ENCODE peak calls at places on chromosomes 3 and 15, in five cellular contexts. H is lung, L is dorsolateral prefrontal cortex, X is epithelial cell of esophagus, W is RWPE2. C is an unnamed sample.
A peak's percentile ranks its signal among the peaks of the same experiment; 100 is the strongest.

GRCh38 chr3:18027161-18027939 is 284.9 kb upstream of the TBC1D5 start:
- DNase-seq in H (no peak), L (no peak), X (no peak), W (no peak), C (no peak)

GRCh38 chr3:197901626-197902025 is 48.4 kb upstream of the RPL35A start:
- DNase-seq in H (no peak), L (no peak), X (peak; percentile 40), W (no peak), C (no peak)

GRCh38 chr3:134860141-134860540 is 65.1 kb downstream of the EPHB1 start:
- DNase-seq in H (no peak), L (no peak), X (no peak), W (no peak), C (no peak)

GRCh38 chr3:110391045-110391444 is 680.6 kb upstream of the NECTIN3 start:
- DNase-seq in H (no peak), L (no peak), X (no peak), W (no peak), C (no peak)

GRCh38 chr3:171967932-171968678 is 71.3 kb upstream of the FNDC3B start:
- DNase-seq in H (no peak), L (no peak), X (no peak), W (no peak), C (no peak)

GRCh38 chr15:56582785-56583184 is 117.8 kb upstream of the MNS1 start:
- DNase-seq in H (no peak), L (no peak), X (no peak), W (no peak), C (no peak)

GRCh38 chr15:38750816-38751215 is 186.2 kb upstream of the RASGRP1 start:
- DNase-seq in H (no peak), L (no peak), X (peak; percentile 5), W (no peak), C (no peak)

GRCh38 chr3:72032435-72033118 is 247.6 kb upstream of the PROK2 start:
- DNase-seq in H (no peak), L (peak; percentile 15), X (no peak), W (no peak), C (no peak)

GRCh38 chr3:30539772-30540171 is 66.6 kb upstream of the TGFBR2 start:
- DNase-seq in H (no peak), L (no peak), X (peak; percentile 67), W (no peak), C (no peak)

GRCh38 chr3:190526787-190527767 is 13.2 kb downstream of the IL1RAP start:
- DNase-seq in H (no peak), L (no peak), X (no peak), W (no peak), C (no peak)

GRCh38 chr15:97504031-97504430 is 456.5 kb upstream of the ARRDC4 start:
- DNase-seq in H (no peak), L (no peak), X (peak; percentile 92), W (no peak), C (peak; percentile 10)

GRCh38 chr15:26662226-26662750 is 110.6 kb downstream of the GABRB3 start:
- DNase-seq in H (no peak), L (no peak), X (no peak), W (no peak), C (no peak)

GRCh38 chr15:39887832-39888231 is 32.2 kb downstream of the GPR176 start:
- DNase-seq in H (no peak), L (no peak), X (peak; percentile 67), W (no peak), C (peak; percentile 35)

GRCh38 chr3:16266714-16267113 is 1.7 kb downstream of the OXNAD1 start:
- DNase-seq in H (no peak), L (no peak), X (peak; percentile 77), W (no peak), C (no peak)
- H3K4me3 ChIP-seq in H (no peak overlapping the region), L (peak overlapping the region; percentile 81), X (peak overlapping the region; percentile 23), W (peak overlapping the region; percentile 0), C (peak overlapping the region; percentile 96)

GRCh38 chr3:55551644-55552043 is 64.5 kb upstream of the WNT5A start:
- DNase-seq in H (no peak), L (no peak), X (no peak), W (no peak), C (no peak)

GRCh38 chr3:55547086-55547666 is 60.1 kb upstream of the WNT5A start:
- DNase-seq in H (no peak), L (no peak), X (no peak), W (no peak), C (no peak)

GRCh38 chr3:55544219-55544618 is 57.1 kb upstream of the WNT5A start:
- DNase-seq in H (no peak), L (no peak), X (no peak), W (no peak), C (no peak)

GRCh38 chr3:55554621-55555020 is 67.5 kb upstream of the WNT5A start:
- DNase-seq in H (no peak), L (no peak), X (no peak), W (no peak), C (no peak)

DNA sequence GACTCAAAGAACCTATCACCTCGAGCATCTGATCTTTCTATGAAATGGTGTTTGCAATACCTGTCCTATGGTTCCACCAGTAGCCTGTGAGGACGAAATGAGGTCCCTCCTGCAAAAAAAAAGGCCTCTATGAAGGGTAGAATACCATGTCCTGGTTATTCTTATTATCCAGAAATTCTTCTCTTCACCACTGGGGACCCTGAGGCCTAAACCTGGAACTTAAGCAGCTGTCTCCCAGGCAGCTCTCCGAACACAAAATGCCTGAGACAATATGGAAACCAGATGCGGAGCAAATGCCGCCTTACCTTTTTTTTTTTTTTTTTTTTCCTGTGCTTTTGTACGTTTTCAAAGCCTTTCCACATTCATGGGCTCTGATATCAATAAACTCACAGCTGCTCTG is 62.1 kb upstream of the WNT5A start:
- DNase-seq in H (no peak), L (no peak), X (no peak), W (no peak), C (no peak)
- TF ChIP-seq CTCF in H (no peak), L (no peak), X (no peak), W (no peak), C (peak; percentile 17)

GRCh38 chr3:14319654-14320182 is 82.7 kb upstream of the SLC6A6 start:
- DNase-seq in H (peak; percentile 61), L (no peak), X (peak; percentile 80), W (no peak), C (no peak)
- H3K4me3 ChIP-seq in H (no peak overlapping the region), L (no peak overlapping the region), X (no peak overlapping the region), W (no peak overlapping the region), C (no peak overlapping the region)

GRCh38 chr3:80549173-80549572 is 781.4 kb upstream of the ROBO1 start:
- DNase-seq in H (no peak), L (no peak), X (no peak), W (no peak), C (no peak)

GRCh38 chr3:80553211-80553610 is 785.4 kb upstream of the ROBO1 start:
- DNase-seq in H (no peak), L (no peak), X (peak; percentile 58), W (no peak), C (no peak)

GRCh38 chr3:80554304-80554703 is 786.5 kb upstream of the ROBO1 start:
- DNase-seq in H (no peak), L (no peak), X (peak; percentile 54), W (no peak), C (no peak)

GRCh38 chr3:80550154-80550553 is 782.4 kb upstream of the ROBO1 start:
- DNase-seq in H (no peak), L (no peak), X (no peak), W (no peak), C (no peak)
- TF ChIP-seq CTCF in H (no peak), L (no peak), X (no peak), W (no peak), C (no peak)

GRCh38 chr3:128727485-128727884 is 1.5 kb downstream of the RAB7A start:
- DNase-seq in H (no peak), L (no peak), X (no peak), W (no peak), C (no peak)

GRCh38 chr3:128726691-128727031 is 678 bp downstream of the RAB7A start:
- DNase-seq in H (peak; percentile 48), L (peak; percentile 82), X (peak; percentile 94), W (peak; percentile 79), C (no peak)

GRCh38 chr3:128725932-128726690 is at the start of gene RAB7A:
- DNase-seq in H (peak; percentile 97), L (peak; percentile 96), X (peak; percentile 99), W (peak; percentile 96), C (peak; percentile 66)

GRCh38 chr3:128727059-128727458 is 1.1 kb downstream of the RAB7A start:
- DNase-seq in H (no peak), L (no peak), X (no peak), W (no peak), C (no peak)

GRCh38 chr3:128725547-128725931 is 444 bp upstream of the RAB7A start:
- DNase-seq in H (no peak), L (no peak), X (no peak), W (no peak), C (no peak)
- H3K4me3 ChIP-seq in H (no peak overlapping the region), L (peak overlapping the region; percentile 100), X (peak overlapping the region; percentile 8), W (peak overlapping the region; percentile 88), C (no peak overlapping the region)

GRCh38 chr3:136621628-136622027 is 130.6 kb downstream of the STAG1 start:
- DNase-seq in H (no peak), L (no peak), X (peak; percentile 77), W (no peak), C (no peak)

GRCh38 chr3:136612512-136612911 is 139.7 kb downstream of the STAG1 start:
- DNase-seq in H (no peak), L (no peak), X (no peak), W (no peak), C (peak; percentile 63)

DNA sequence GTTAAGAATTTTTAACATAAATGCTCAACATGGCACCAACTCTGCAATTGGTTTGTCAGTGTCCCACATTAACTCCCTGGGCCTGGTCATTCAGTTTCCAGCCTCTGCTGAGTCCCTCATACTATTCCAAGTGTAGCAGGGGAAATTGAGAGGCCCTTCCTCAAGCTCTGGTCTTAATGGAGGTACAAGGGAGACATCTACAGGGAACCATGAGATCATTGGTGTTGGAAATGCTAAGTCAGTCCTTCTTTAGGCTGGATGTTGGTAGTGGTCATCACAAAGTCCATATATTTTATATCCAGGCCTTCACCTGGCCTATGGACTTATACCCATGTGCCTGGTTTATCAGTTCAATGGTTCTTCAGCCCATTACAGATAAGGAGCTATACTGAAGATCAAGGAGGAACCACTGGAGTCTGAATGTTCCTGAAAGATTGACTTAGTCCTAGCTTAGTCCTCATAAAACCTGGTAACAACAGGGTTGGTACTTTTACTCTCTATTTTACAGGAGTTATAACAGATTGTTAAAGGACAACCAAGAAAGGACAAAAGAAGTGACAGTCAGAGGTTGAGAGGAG is 135.0 kb downstream of the STAG1 start:
- DNase-seq in H (no peak), L (no peak), X (no peak), W (no peak), C (no peak)
- TF ChIP-seq CTCF in H (no peak), L (no peak), X (no peak), W (no peak), C (peak; percentile 17)

DNA sequence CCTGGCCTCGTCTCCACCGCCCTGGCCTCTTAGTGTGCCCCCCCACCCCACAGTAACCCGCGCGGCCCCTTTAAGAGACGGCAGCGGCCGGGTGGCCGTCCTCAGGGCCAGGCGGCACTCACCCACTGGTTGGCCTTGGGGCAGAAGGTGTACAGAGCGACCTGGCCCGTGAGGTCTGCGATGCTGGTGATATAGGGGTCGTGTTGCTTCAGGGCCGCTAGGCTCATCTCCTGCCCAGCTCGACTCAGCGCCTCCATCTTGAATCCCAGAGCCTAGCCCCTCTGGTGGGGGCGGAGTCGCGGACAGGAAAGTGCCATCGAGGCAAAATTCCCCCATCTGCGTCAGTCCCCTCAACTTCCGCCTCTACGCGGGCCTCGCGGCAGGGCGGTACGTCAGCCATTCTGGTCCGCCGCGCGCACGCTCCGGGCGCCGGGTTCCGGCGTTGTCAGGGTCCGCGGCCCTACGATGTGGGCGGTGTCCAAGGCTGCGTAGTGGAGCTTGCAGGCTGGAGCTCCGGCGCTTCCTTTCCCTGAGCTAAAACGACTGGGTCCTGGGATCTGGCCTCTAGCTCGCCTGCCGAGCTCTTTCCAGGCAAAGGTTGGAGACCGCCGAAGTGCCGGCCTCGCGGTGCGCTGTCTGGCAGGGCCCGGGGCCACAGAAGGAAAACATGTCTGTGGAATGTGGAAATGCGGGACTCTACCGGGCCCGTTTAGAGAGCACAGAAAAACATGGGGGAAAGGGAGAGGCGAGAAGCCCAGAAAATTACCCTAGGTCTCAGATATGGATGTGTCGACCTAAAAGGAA is at the start of gene DCP1A:
- DNase-seq in H (peak; percentile 96), L (peak; percentile 94), X (peak; percentile 97), W (peak; percentile 93), C (peak; percentile 71)
- H3K4me3 ChIP-seq in H (peak within 1 kb of the TSS; percentile 83), L (peak within 1 kb of the TSS; percentile 75), X (peak within 1 kb of the TSS; percentile 70), W (peak within 1 kb of the TSS; percentile 76), C (peak within 1 kb of the TSS; percentile 97)

C was measured in epithelial cell of proximal tubule.